ENCODE peak calls at places on chromosomes 7 and 10, in eight cellular contexts. S is RPMI7951; V is T-helper 9 cell; K is activated naive CD8-positive, alpha-beta T cell treated with anti-CD3 and anti-CD28 coated beads, Interleukin-2, amount 50 U/mL, for 24 hours; E is H1; D is NCI-H748 treated with DMSO at 0.1 percent for 48 hours; R is globus pallidus; H is psoas muscle. Y is an unnamed sample.

GRCh38 chr10:79202188-79203013 is 133.6 kb downstream of the ZMIZ1 start:
- DNase-seq in D (peak; percentile 5), K (peak; percentile 65), E (no peak), S (no peak), H (no peak), R (no peak), V (peak; percentile 15), Y (peak; percentile 70)

GRCh38 chr10:43596546-43596945 is 9.7 kb upstream of the ZNF485 start:
- DNase-seq in V (no peak), K (no peak), S (no peak), R (no peak), D (no peak), E (no peak), H (no peak), Y (no peak)

GRCh38 chr7:108372601-108373000 is 83.6 kb downstream of the NRCAM start:
- DNase-seq in E (no peak), H (no peak), S (no peak), K (no peak), D (no peak), R (no peak), V (no peak), Y (no peak)

GRCh38 chr10:29955308-29955935 is 104.0 kb downstream of the JCAD start:
- DNase-seq in H (no peak), V (no peak), R (no peak), E (no peak), S (peak; percentile 92), D (no peak), K (no peak), Y (peak; percentile 23)

GRCh38 chr7:143363011-143363937 is 761 bp upstream of the FAM131B start:
- DNase-seq in R (peak; percentile 54), D (no peak), K (no peak), S (no peak), H (no peak), E (no peak), V (no peak), Y (no peak)

GRCh38 chr7:126818393-126819196 is 434.1 kb downstream of the GRM8 start:
- DNase-seq in H (no peak), K (no peak), S (no peak), V (no peak), E (no peak), R (no peak), D (no peak), Y (no peak)

GRCh38 chr7:51303142-51303525 is 13.5 kb downstream of the COBL start:
- DNase-seq in V (no peak), K (no peak), H (no peak), D (no peak), R (no peak), S (no peak), E (no peak), Y (no peak)

GRCh38 chr10:103197177-103197576 is 4.1 kb upstream of the NT5C2 start:
- DNase-seq in V (no peak), R (peak; percentile 54), H (peak; percentile 67), E (no peak), D (no peak), S (peak; percentile 83), K (peak; percentile 31), Y (peak; percentile 36)

GRCh38 chr7:158812684-158813083 is 16.6 kb downstream of the ESYT2 start:
- DNase-seq in D (no peak), R (no peak), S (no peak), H (no peak), K (peak; percentile 53), E (no peak), V (peak; percentile 57), Y (no peak)

GRCh38 chr7:22094413-22095304 is 149.0 kb upstream of the CDCA7L start:
- DNase-seq in K (no peak), V (no peak), E (no peak), S (peak; percentile 82), D (no peak), R (no peak), H (no peak), Y (no peak)

GRCh38 chr10:117960345-117960744 is 86.4 kb downstream of the RAB11FIP2 start:
- DNase-seq in E (no peak), K (no peak), R (no peak), S (no peak), H (no peak), V (no peak), D (no peak), Y (no peak)

GRCh38 chr7:80918909-80919721 is at the start of gene SEMA3C:
- DNase-seq in V (no peak), K (peak; percentile 31), R (peak; percentile 92), E (peak; percentile 77), H (peak; percentile 95), S (peak; percentile 97), D (peak; percentile 77), Y (peak; percentile 94)

GRCh38 chr10:67629461-67629971 is 66.5 kb downstream of the CTNNA3 start:
- DNase-seq in S (peak; percentile 21), V (no peak), R (no peak), K (no peak), E (no peak), H (no peak), D (no peak), Y (peak; percentile 76)

GRCh38 chr7:80172387-80172786 is 37.8 kb downstream of the GNAI1 start:
- DNase-seq in R (no peak), V (no peak), K (no peak), D (no peak), S (no peak), E (no peak), H (no peak), Y (no peak)

GRCh38 chr7:141752634-141753033 is 11.3 kb upstream of the TAS2R3 start:
- DNase-seq in E (no peak), V (no peak), D (no peak), S (no peak), K (no peak), R (no peak), H (no peak), Y (peak; percentile 20)

GRCh38 chr7:139828880-139829653 is at the start of gene TBXAS1:
- DNase-seq in D (no peak), S (no peak), V (peak; percentile 5), E (no peak), K (peak; percentile 10), H (no peak), R (peak; percentile 64), Y (no peak)

GRCh38 chr7:142460402-142461117 is 202.7 kb upstream of the PRSS58 start:
- DNase-seq in R (no peak), D (no peak), S (no peak), H (no peak), V (no peak), E (no peak), K (no peak), Y (no peak)

GRCh38 chr7:99173787-99174186 is 29.9 kb upstream of the SMURF1 start:
- DNase-seq in V (no peak), K (no peak), H (no peak), D (no peak), S (no peak), R (no peak), E (no peak), Y (no peak)

GRCh38 chr10:17113346-17113745 is 16.3 kb downstream of the CUBN start:
- DNase-seq in R (no peak), V (no peak), E (no peak), S (peak; percentile 100), K (no peak), D (no peak), H (no peak), Y (no peak)

GRCh38 chr7:118252087-118252486 is 27.6 kb downstream of the ANKRD7 start:
- DNase-seq in R (no peak), E (no peak), K (no peak), H (no peak), D (no peak), S (no peak), V (no peak), Y (no peak)

GRCh38 chr7:148299335-148299734 is 291.2 kb upstream of the C7orf33 start:
- DNase-seq in V (no peak), D (no peak), R (no peak), H (no peak), E (no peak), S (no peak), K (no peak), Y (no peak)

GRCh38 chr10:323651-324293 is 188.5 kb downstream of the ZMYND11 start:
- DNase-seq in V (peak; percentile 18), H (peak; percentile 81), E (no peak), R (no peak), S (peak; percentile 95), K (peak; percentile 42), D (no peak), Y (no peak)

GRCh38 chr7:95527033-95527775 is 41.5 kb downstream of the ASB4 start:
- DNase-seq in E (no peak), D (peak; percentile 70), V (no peak), K (peak; percentile 15), R (peak; percentile 89), S (peak; percentile 69), H (peak; percentile 67), Y (peak; percentile 92)

GRCh38 chr7:46315891-46316290 is 394.8 kb upstream of the IGFBP3 start:
- DNase-seq in K (no peak), V (no peak), H (no peak), D (no peak), R (no peak), S (peak; percentile 36), E (no peak), Y (no peak)

GRCh38 chr7:100481466-100481865 is 2.3 kb upstream of the NYAP1 start:
- DNase-seq in E (no peak), H (no peak), D (no peak), R (no peak), S (no peak), K (no peak), V (no peak), Y (peak; percentile 34)

GRCh38 chr10:14507156-14507555 is 176.4 kb upstream of the FRMD4A start:
- DNase-seq in E (no peak), R (no peak), S (no peak), K (no peak), V (peak; percentile 48), D (peak; percentile 82), H (no peak), Y (peak; percentile 14)

GRCh38 chr7:19051767-19052375 is 65.6 kb downstream of the TWIST1 start:
- DNase-seq in R (no peak), S (peak; percentile 58), H (no peak), V (peak; percentile 1), D (no peak), K (peak; percentile 33), E (no peak), Y (peak; percentile 48)

GRCh38 chr7:20330797-20331230 is at the start of gene ITGB8:
- DNase-seq in V (no peak), E (no peak), D (peak; percentile 73), S (peak; percentile 68), H (peak; percentile 55), R (no peak), K (no peak), Y (no peak)

GRCh38 chr7:103141753-103142404 is 7.0 kb downstream of the NAPEPLD start:
- DNase-seq in E (no peak), D (no peak), V (no peak), H (no peak), R (no peak), S (peak; percentile 59), K (no peak), Y (peak; percentile 28)

Y was measured in SJCRH30.